ENCODE peak calls at places on chromosomes 6 and 20, in four cellular contexts. Y, T, M and W are unnamed samples.

GRCh38 chr20:57662028-57662312 is 41.7 kb upstream of the ZBP1 start:
- DNase-seq in Y (no peak), T (no peak), M (no peak), W (no peak)

GRCh38 chr20:21033817-21034216 is 72.3 kb downstream of the LINC00237 start:
- DNase-seq in Y (no peak), T (no peak), M (no peak), W (peak)

GRCh38 chr20:11153819-11154218 is 480.0 kb upstream of the JAG1 start:
- DNase-seq in Y (no peak), T (no peak), M (no peak), W (no peak)

GRCh38 chr6:170080828-170081368 is 210.0 kb downstream of the DLL1 start:
- DNase-seq in Y (no peak), T (peak), M (no peak), W (no peak)

GRCh38 chr6:116450185-116450710 is 10.9 kb upstream of the CALHM6 start:
- DNase-seq in Y (no peak), T (no peak), M (no peak), W (no peak)

GRCh38 chr20:31698803-31699718 is 23.6 kb downstream of the BCL2L1 start:
- DNase-seq in Y (peak), T (no peak), M (no peak), W (no peak)

GRCh38 chr20:48219306-48219705 is 434.0 kb upstream of the SULF2 start:
- DNase-seq in Y (no peak), T (no peak), M (no peak), W (no peak)

GRCh38 chr20:37257530-37257929 is 4.1 kb downstream of the GHRH start:
- DNase-seq in Y (no peak), T (no peak), M (no peak), W (no peak)

GRCh38 chr6:113182370-113183141 is 674.6 kb upstream of the MARCKS start:
- DNase-seq in Y (peak), T (no peak), M (no peak), W (no peak)

DNA sequence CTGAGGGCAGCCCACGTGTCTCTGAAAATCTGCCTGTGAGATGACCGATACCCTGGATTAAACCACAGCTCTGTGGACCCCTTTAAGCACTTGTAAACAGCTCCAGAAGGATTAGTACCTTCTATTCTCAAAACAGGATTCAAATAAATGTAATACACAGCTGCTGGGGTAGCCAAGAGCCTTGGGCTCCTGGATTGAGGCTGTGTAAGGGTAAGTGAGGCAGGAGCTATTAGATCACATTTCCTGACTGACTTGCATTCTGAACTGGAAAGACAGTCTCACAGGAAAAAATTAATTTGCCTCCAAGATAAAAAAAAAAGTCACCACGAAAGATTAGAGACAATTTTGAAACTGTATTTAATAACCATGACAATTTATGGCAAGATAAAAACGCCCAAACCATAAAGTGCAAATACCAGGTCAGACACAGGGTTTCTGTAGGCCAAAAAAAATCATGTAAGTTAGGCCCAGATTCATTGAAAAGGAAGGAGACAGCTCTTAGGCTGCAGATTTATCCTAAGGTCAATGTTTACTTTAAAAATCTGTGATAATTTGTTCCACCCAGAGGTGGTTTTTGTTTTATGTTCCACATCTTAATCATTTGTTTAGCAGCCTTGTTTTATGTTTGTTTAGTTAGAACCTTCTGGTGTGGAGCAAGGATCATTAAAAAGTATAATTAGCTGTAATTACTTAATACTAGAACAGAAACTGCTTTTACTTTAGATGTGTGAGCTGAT is 78.1 kb downstream of the TRMT11 start:
- DNase-seq in Y (no peak), T (no peak), M (no peak), W (no peak)
- TF ChIP-seq HDAC6 in Y (no peak), T (no peak), M (no peak), W (no peak)

GRCh38 chr6:28618889-28619555 is 93.3 kb downstream of the GPX5 start:
- DNase-seq in Y (no peak), T (no peak), M (no peak), W (no peak)
- TF ChIP-seq HDAC6 in Y (no peak), T (no peak), M (no peak), W (no peak)

GRCh38 chr20:8172191-8172590 is 40.1 kb downstream of the PLCB1 start:
- DNase-seq in Y (peak), T (no peak), M (no peak), W (no peak)
- TF ChIP-seq HDAC6 in Y (no peak), T (no peak), M (no peak), W (no peak)

GRCh38 chr6:159720708-159721107 is 6.6 kb upstream of the WTAP start:
- DNase-seq in Y (peak), T (no peak), M (no peak), W (peak)
- TF ChIP-seq HDAC6 in Y (no peak), T (no peak), M (no peak), W (no peak)

DNA sequence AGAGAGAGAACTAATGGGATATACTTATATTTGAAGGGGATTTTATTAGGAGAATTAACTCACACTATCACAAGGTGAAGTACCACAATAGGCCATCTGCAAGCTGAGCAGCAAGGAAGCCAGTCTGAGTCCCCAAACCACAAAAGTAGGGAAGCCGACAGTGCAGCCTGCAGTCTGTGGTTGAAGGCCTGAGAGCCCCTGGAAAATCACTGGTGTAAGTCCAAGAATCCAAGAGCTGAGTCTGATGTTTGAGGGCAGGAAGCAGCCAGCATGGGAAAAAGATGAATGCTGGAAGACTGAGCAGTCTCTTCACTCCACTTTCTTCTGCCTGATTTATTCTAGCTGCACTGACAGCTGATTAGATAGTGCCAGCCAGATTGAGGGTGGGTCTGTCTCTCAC is 823.8 kb downstream of the PHF3 start:
- DNase-seq in Y (no peak), T (no peak), M (no peak), W (no peak)
- TF ChIP-seq HDAC6 in Y (no peak), T (no peak), M (no peak), W (no peak)